ENCODE peak calls at places on chromosomes 4 and X, in seven cellular contexts. C, H, E, Y, L, W and U are unnamed samples.
A peak's percentile ranks its signal among the peaks of the same experiment; 100 is the strongest.

GRCh38 chrX:67544871-67545771 is 1.3 kb downstream of the AR start:
- DNase-seq in C (no peak), H (no peak), E (no peak), Y (no peak), L (peak; percentile 15), W (no peak), U (no peak)

GRCh38 chrX:34058005-34058404 is 74.1 kb downstream of the FAM47A start:
- DNase-seq in C (no peak), H (no peak), E (no peak), Y (no peak), L (no peak), W (no peak), U (no peak)

GRCh38 chrX:54494970-54495813 is 842 bp downstream of the FGD1 start:
- DNase-seq in C (no peak), H (no peak), E (no peak), Y (no peak), L (peak; percentile 73), W (no peak), U (no peak)

GRCh38 chr4:169846396-169846795 is 88.7 kb upstream of the HPF1 start:
- DNase-seq in C (no peak), H (no peak), E (no peak), Y (no peak), L (no peak), W (no peak), U (no peak)

GRCh38 chr4:83109480-83110221 is 4.9 kb downstream of the PLAC8 start:
- DNase-seq in C (no peak), H (no peak), E (no peak), Y (peak; percentile 27), L (peak; percentile 77), W (no peak), U (peak; percentile 37)

GRCh38 chr4:108356209-108356535 is 187.4 kb upstream of the LEF1 start:
- DNase-seq in C (no peak), H (no peak), E (no peak), Y (no peak), L (no peak), W (no peak), U (no peak)

GRCh38 chrX:3651272-3651671 is 62.2 kb downstream of the PRKX start:
- DNase-seq in C (no peak), H (no peak), E (no peak), Y (no peak), L (peak; percentile 38), W (no peak), U (no peak)

GRCh38 chr4:40722576-40723161 is 27.1 kb upstream of the NSUN7 start:
- DNase-seq in C (no peak), H (no peak), E (no peak), Y (no peak), L (no peak), W (peak; percentile 66), U (no peak)

GRCh38 chr4:93127489-93127888 is 701.1 kb upstream of the ATOH1 start:
- DNase-seq in C (no peak), H (no peak), E (no peak), Y (no peak), L (no peak), W (no peak), U (no peak)

GRCh38 chr4:90990298-90990697 is 863.1 kb downstream of the CCSER1 start:
- DNase-seq in C (no peak), H (no peak), E (no peak), Y (no peak), L (no peak), W (no peak), U (no peak)

GRCh38 chr4:53234669-53235068 is 131.2 kb downstream of the SCFD2 start:
- DNase-seq in C (no peak), H (no peak), E (no peak), Y (no peak), L (no peak), W (no peak), U (no peak)

GRCh38 chr4:156512622-156513021 is 459.0 kb downstream of the PDGFC start:
- DNase-seq in C (no peak), H (no peak), E (no peak), Y (no peak), L (no peak), W (no peak), U (no peak)

GRCh38 chr4:134078230-134078914 is 123.2 kb downstream of the PABPC4L start:
- DNase-seq in C (no peak), H (no peak), E (no peak), Y (no peak), L (no peak), W (no peak), U (peak; percentile 1)

GRCh38 chr4:170128219-170128804 is 38.6 kb upstream of the AADAT start:
- DNase-seq in C (no peak), H (no peak), E (no peak), Y (no peak), L (no peak), W (no peak), U (no peak)

GRCh38 chr4:15020502-15021286 is 18.4 kb downstream of the CPEB2 start:
- DNase-seq in C (no peak), H (no peak), E (no peak), Y (no peak), L (peak; percentile 4), W (peak; percentile 25), U (no peak)

GRCh38 chrX:69538321-69538876 is 34.3 kb downstream of the NALF2 start:
- DNase-seq in C (peak; percentile 77), H (peak; percentile 52), E (peak; percentile 27), Y (peak; percentile 63), L (peak; percentile 44), W (no peak), U (peak; percentile 71)

GRCh38 chr4:25863906-25864418 is 1.2 kb upstream of the SEL1L3 start:
- DNase-seq in C (no peak), H (no peak), E (no peak), Y (no peak), L (no peak), W (no peak), U (no peak)

GRCh38 chr4:159723341-159724048 is 620.6 kb downstream of the RAPGEF2 start:
- DNase-seq in C (no peak), H (no peak), E (no peak), Y (no peak), L (peak; percentile 10), W (no peak), U (no peak)

GRCh38 chr4:180913750-180914149 is 1329.5 kb upstream of the TENM3 start:
- DNase-seq in C (no peak), H (no peak), E (no peak), Y (no peak), L (no peak), W (no peak), U (no peak)

GRCh38 chr4:147736458-147736857 is 4.6 kb downstream of the ARHGAP10 start:
- DNase-seq in C (no peak), H (no peak), E (no peak), Y (no peak), L (no peak), W (no peak), U (no peak)

GRCh38 chr4:140090215-140090731 is 63.7 kb downstream of the MAML3 start:
- DNase-seq in C (no peak), H (peak; percentile 16), E (no peak), Y (no peak), L (no peak), W (no peak), U (no peak)

GRCh38 chr4:140094701-140095420 is 59.1 kb downstream of the MAML3 start:
- DNase-seq in C (no peak), H (no peak), E (no peak), Y (no peak), L (peak; percentile 65), W (no peak), U (no peak)

GRCh38 chr4:140089216-140089615 is 64.8 kb downstream of the MAML3 start:
- DNase-seq in C (no peak), H (no peak), E (no peak), Y (no peak), L (no peak), W (no peak), U (no peak)

GRCh38 chr4:140091305-140091704 is 62.7 kb downstream of the MAML3 start:
- DNase-seq in C (no peak), H (no peak), E (no peak), Y (no peak), L (no peak), W (no peak), U (no peak)

DNA sequence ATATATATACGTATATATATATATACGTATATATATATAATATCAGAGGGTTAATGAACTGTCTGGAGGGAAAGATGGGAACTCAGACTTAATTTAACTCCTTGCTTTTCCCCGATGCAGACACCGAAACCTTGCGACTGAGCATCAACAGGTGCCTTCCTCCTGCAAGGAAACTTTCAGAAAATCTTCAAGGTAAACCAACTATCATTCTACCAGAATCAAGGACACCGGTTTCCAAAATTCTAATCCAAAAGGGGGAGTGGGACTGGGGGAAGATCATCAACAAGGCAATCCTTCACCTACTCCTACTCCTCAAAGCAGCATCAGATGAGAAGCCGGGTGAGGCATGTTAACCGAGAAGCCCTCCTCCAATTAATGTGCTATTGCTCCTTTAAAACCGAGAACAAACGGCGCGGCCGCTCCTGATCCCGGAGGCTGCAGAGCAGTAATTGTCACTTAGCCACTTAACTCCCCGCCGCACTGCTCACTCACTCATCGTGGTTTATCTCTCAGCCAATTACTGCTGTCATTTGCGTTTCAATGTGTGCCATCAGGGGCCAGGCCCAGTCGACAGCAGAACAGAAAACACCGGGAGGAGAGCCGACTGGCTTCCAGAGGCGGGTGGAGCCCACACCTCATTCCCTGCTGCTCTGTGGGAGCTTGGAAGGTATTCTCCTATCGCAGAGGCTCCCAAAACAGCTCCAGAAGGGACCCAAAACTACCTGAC is 61.7 kb downstream of the MAML3 start:
- DNase-seq in C (no peak), H (no peak), E (peak; percentile 31), Y (no peak), L (peak; percentile 74), W (no peak), U (no peak)
- TF ChIP-seq TAF1 in C (no peak), H (no peak), E (peak; percentile 33), Y (no peak), L (no peak), W (no peak), U (no peak)

DNA sequence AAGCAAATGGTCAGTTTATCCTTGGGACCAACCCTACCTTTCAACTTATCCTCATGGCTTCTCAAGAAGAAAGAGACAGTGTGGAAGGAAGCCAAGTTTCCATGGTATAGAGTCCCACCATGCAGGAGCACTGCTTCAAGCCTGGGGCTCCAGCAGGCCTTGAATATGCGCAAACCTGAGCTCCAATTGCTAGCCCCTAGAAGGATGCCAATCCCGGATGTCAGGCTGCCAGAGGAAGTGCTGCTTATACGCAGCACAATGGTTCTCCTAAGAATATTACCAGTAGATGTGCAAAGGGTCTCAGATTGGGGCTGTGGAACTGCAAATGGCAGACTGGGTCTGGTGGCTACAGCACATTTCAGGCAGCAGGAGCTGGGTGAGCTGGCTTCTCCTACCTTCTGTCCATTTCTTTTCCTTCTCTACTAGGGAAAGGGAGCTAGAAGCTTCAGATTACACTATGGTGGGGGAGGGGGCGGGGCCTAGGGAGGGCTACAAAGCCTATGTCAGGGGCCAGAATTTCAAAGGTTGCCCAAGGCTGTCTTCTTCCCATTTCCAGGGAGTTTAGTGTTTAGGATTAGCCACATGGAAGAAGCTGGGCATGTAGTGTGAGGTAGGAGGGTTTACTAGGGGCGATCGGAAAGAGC is 40.7 kb upstream of the CITED1 start:
- DNase-seq in C (no peak), H (no peak), E (no peak), Y (no peak), L (no peak), W (no peak), U (no peak)
- TF ChIP-seq TAF1 in C (no peak), H (no peak), E (no peak), Y (no peak), L (no peak), W (no peak), U (no peak)

GRCh38 chr4:101458914-101459313 is 111.6 kb upstream of the PPP3CA start:
- DNase-seq in C (no peak), H (no peak), E (no peak), Y (no peak), L (no peak), W (no peak), U (no peak)
- TF ChIP-seq TAF1 in C (no peak), H (no peak), E (no peak), Y (no peak), L (no peak), W (no peak), U (no peak)

GRCh38 chrX:132758778-132759177 is 199.7 kb downstream of the HS6ST2 start:
- DNase-seq in C (no peak), H (no peak), E (no peak), Y (no peak), L (no peak), W (no peak), U (no peak)
- TF ChIP-seq TAF1 in C (no peak), H (no peak), E (no peak), Y (no peak), L (no peak), W (no peak), U (no peak)